ENCODE peak calls at places on chromosomes 6 and 20, in eight cellular contexts. One of them, this sample, is unnamed.

GRCh38 chr20:57657537-57658446 is 37.6 kb upstream of the ZBP1 start:
- DNase-seq in H9: peak
- DNase-seq in fibroblast of lung: no peak
- DNase-seq in IMR-90: no peak
- DNase-seq in PC-3: no peak
- DNase-seq in neuronal stem cell: no peak
- DNase-seq in mammary epithelial cell: peak
- DNase-seq in GM23248: no peak
- DNase-seq in this sample: peak

GRCh38 chr6:50259903-50260302 is 210.2 kb upstream of the DEFB112 start:
- DNase-seq in H9: no peak
- DNase-seq in fibroblast of lung: no peak
- DNase-seq in IMR-90: no peak
- DNase-seq in PC-3: no peak
- DNase-seq in neuronal stem cell: no peak
- DNase-seq in mammary epithelial cell: no peak
- DNase-seq in GM23248: no peak
- DNase-seq in this sample: no peak

GRCh38 chr20:24739751-24740150 is 209.3 kb upstream of the CST7 start:
- DNase-seq in H9: no peak
- DNase-seq in fibroblast of lung: peak
- DNase-seq in IMR-90: no peak
- DNase-seq in PC-3: no peak
- DNase-seq in neuronal stem cell: no peak
- DNase-seq in mammary epithelial cell: no peak
- DNase-seq in GM23248: no peak
- DNase-seq in this sample: no peak

GRCh38 chr6:13239530-13240455 is 88.5 kb downstream of the TBC1D7 start:
- DNase-seq in H9: no peak
- DNase-seq in fibroblast of lung: peak
- DNase-seq in IMR-90: peak
- DNase-seq in PC-3: no peak
- DNase-seq in neuronal stem cell: no peak
- DNase-seq in mammary epithelial cell: no peak
- DNase-seq in GM23248: no peak
- DNase-seq in this sample: no peak

GRCh38 chr20:4029505-4030467 is 14.4 kb upstream of the RNF24 start:
- DNase-seq in H9: no peak
- DNase-seq in fibroblast of lung: no peak
- DNase-seq in IMR-90: no peak
- DNase-seq in PC-3: peak
- DNase-seq in neuronal stem cell: no peak
- DNase-seq in mammary epithelial cell: no peak
- DNase-seq in GM23248: no peak
- DNase-seq in this sample: no peak

GRCh38 chr6:47789553-47789952 is 7.7 kb downstream of the OPN5 start:
- DNase-seq in H9: peak
- DNase-seq in fibroblast of lung: no peak
- DNase-seq in IMR-90: no peak
- DNase-seq in PC-3: peak
- DNase-seq in neuronal stem cell: no peak
- DNase-seq in mammary epithelial cell: peak
- DNase-seq in GM23248: no peak
- DNase-seq in this sample: peak

GRCh38 chr20:59765599-59766177 is 161.3 kb downstream of the PHACTR3 start:
- DNase-seq in H9: peak
- DNase-seq in fibroblast of lung: no peak
- DNase-seq in IMR-90: no peak
- DNase-seq in PC-3: peak
- DNase-seq in neuronal stem cell: peak
- DNase-seq in mammary epithelial cell: peak
- DNase-seq in GM23248: peak
- DNase-seq in this sample: peak

GRCh38 chr20:17665756-17666155 is 16.3 kb downstream of the RRBP1 start:
- DNase-seq in H9: no peak
- DNase-seq in fibroblast of lung: no peak
- DNase-seq in IMR-90: no peak
- DNase-seq in PC-3: no peak
- DNase-seq in neuronal stem cell: no peak
- DNase-seq in mammary epithelial cell: no peak
- DNase-seq in GM23248: no peak
- DNase-seq in this sample: no peak

GRCh38 chr6:16800942-16801341 is 39.7 kb upstream of the ATXN1 start:
- DNase-seq in H9: no peak
- DNase-seq in fibroblast of lung: peak
- DNase-seq in IMR-90: peak
- DNase-seq in PC-3: peak
- DNase-seq in neuronal stem cell: no peak
- DNase-seq in mammary epithelial cell: no peak
- DNase-seq in GM23248: peak
- DNase-seq in this sample: peak

GRCh38 chr6:148869589-148869988 is 122.8 kb downstream of the UST start:
- DNase-seq in H9: no peak
- DNase-seq in fibroblast of lung: peak
- DNase-seq in IMR-90: peak
- DNase-seq in PC-3: peak
- DNase-seq in neuronal stem cell: no peak
- DNase-seq in mammary epithelial cell: peak
- DNase-seq in GM23248: peak
- DNase-seq in this sample: peak

GRCh38 chr6:36888654-36889481 is 3.1 kb downstream of the C6orf89 start:
- DNase-seq in H9: no peak
- DNase-seq in fibroblast of lung: no peak
- DNase-seq in IMR-90: no peak
- DNase-seq in PC-3: no peak
- DNase-seq in neuronal stem cell: no peak
- DNase-seq in mammary epithelial cell: no peak
- DNase-seq in GM23248: no peak
- DNase-seq in this sample: no peak

GRCh38 chr6:111875741-111876140 is 2.5 kb upstream of the FYN start:
- DNase-seq in H9: no peak
- DNase-seq in fibroblast of lung: no peak
- DNase-seq in IMR-90: no peak
- DNase-seq in PC-3: no peak
- DNase-seq in neuronal stem cell: no peak
- DNase-seq in mammary epithelial cell: no peak
- DNase-seq in GM23248: no peak
- DNase-seq in this sample: no peak

GRCh38 chr20:22508426-22508825 is 75.9 kb downstream of the FOXA2 start:
- DNase-seq in H9: no peak
- DNase-seq in fibroblast of lung: no peak
- DNase-seq in IMR-90: no peak
- DNase-seq in PC-3: no peak
- DNase-seq in neuronal stem cell: no peak
- DNase-seq in mammary epithelial cell: no peak
- DNase-seq in GM23248: no peak
- DNase-seq in this sample: peak

GRCh38 chr6:18327621-18328548 is 59.3 kb upstream of the RNF144B start:
- DNase-seq in H9: peak
- DNase-seq in fibroblast of lung: no peak
- DNase-seq in IMR-90: no peak
- DNase-seq in PC-3: no peak
- DNase-seq in neuronal stem cell: no peak
- DNase-seq in mammary epithelial cell: no peak
- DNase-seq in GM23248: no peak
- DNase-seq in this sample: peak

GRCh38 chr20:53594068-53595017 is 704 bp upstream of the ZNF217 start:
- DNase-seq in H9: peak
- DNase-seq in fibroblast of lung: peak
- DNase-seq in IMR-90: peak
- DNase-seq in PC-3: peak
- DNase-seq in neuronal stem cell: peak
- DNase-seq in mammary epithelial cell: peak
- DNase-seq in GM23248: peak
- DNase-seq in this sample: peak

GRCh38 chr6:167811689-167812487 is 14.8 kb upstream of the AFDN start:
- DNase-seq in H9: no peak
- DNase-seq in fibroblast of lung: no peak
- DNase-seq in IMR-90: no peak
- DNase-seq in PC-3: no peak
- DNase-seq in neuronal stem cell: no peak
- DNase-seq in mammary epithelial cell: no peak
- DNase-seq in GM23248: no peak
- DNase-seq in this sample: no peak

DNA sequence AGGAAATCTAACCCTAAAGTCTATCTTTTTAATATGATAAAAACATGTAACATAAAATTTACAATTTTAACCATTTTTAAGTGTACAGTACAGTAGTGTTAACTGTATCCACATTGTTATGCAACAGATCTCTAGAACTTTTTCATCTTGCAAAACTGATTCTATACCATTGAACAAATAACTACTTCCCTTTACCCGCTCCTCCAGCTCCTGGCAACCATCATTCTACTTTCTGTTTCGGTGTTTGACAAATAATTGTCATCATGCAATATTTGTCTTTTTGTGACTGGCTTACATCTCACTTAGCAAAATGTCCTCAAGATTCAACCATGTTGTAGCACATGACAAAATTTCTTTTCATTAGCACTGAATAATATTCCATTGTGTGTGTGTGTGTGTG is 203.2 kb downstream of the SIM1 start:
- DNase-seq in H9: no peak
- DNase-seq in fibroblast of lung: no peak
- DNase-seq in IMR-90: no peak
- DNase-seq in PC-3: no peak
- DNase-seq in neuronal stem cell: no peak
- DNase-seq in mammary epithelial cell: no peak
- DNase-seq in GM23248: no peak
- DNase-seq in this sample: no peak
- H2AFZ ChIP-seq in H9: no peak
- H2AFZ ChIP-seq in fibroblast of lung: no peak
- H2AFZ ChIP-seq in IMR-90: no peak
- H2AFZ ChIP-seq in PC-3: no peak
- H2AFZ ChIP-seq in neuronal stem cell: no peak
- H2AFZ ChIP-seq in mammary epithelial cell: no peak
- H2AFZ ChIP-seq in GM23248: peak
- H2AFZ ChIP-seq in this sample: no peak

GRCh38 chr6:138577151-138577915 is 78.0 kb upstream of the NHSL1 start:
- DNase-seq in H9: no peak
- DNase-seq in fibroblast of lung: no peak
- DNase-seq in IMR-90: no peak
- DNase-seq in PC-3: no peak
- DNase-seq in neuronal stem cell: no peak
- DNase-seq in mammary epithelial cell: no peak
- DNase-seq in GM23248: no peak
- DNase-seq in this sample: no peak

GRCh38 chr6:138572200-138572875 is 73.0 kb upstream of the NHSL1 start:
- DNase-seq in H9: peak
- DNase-seq in fibroblast of lung: peak
- DNase-seq in IMR-90: peak
- DNase-seq in PC-3: peak
- DNase-seq in neuronal stem cell: peak
- DNase-seq in mammary epithelial cell: peak
- DNase-seq in GM23248: peak
- DNase-seq in this sample: peak

GRCh38 chr6:138576303-138576702 is 77.0 kb upstream of the NHSL1 start:
- DNase-seq in H9: no peak
- DNase-seq in fibroblast of lung: no peak
- DNase-seq in IMR-90: no peak
- DNase-seq in PC-3: no peak
- DNase-seq in neuronal stem cell: no peak
- DNase-seq in mammary epithelial cell: no peak
- DNase-seq in GM23248: no peak
- DNase-seq in this sample: no peak

GRCh38 chr6:138572885-138573284 is 73.6 kb upstream of the NHSL1 start:
- DNase-seq in H9: no peak
- DNase-seq in fibroblast of lung: no peak
- DNase-seq in IMR-90: no peak
- DNase-seq in PC-3: no peak
- DNase-seq in neuronal stem cell: no peak
- DNase-seq in mammary epithelial cell: no peak
- DNase-seq in GM23248: no peak
- DNase-seq in this sample: no peak

DNA sequence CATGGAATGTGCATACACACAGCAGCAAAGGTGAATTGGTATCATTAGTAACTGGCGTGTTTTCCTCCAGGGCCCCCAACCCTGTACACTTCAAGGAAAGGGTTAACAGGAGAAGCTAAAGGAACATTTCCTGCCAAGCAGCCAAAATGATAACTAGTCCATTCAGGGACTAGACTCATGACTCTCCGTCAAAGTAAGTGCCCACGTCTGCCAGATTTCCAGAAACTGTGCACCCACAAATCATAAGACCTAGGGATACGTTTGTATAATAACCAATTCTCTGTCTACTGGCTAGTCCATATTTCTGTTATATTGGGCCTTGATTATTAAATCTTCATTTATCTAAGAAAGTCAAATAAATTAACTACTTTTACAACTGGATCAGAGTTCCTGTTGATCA is 76.0 kb upstream of the NHSL1 start:
- DNase-seq in H9: no peak
- DNase-seq in fibroblast of lung: no peak
- DNase-seq in IMR-90: no peak
- DNase-seq in PC-3: no peak
- DNase-seq in neuronal stem cell: no peak
- DNase-seq in mammary epithelial cell: no peak
- DNase-seq in GM23248: no peak
- DNase-seq in this sample: no peak
- H2AFZ ChIP-seq in H9: no peak
- H2AFZ ChIP-seq in fibroblast of lung: no peak
- H2AFZ ChIP-seq in IMR-90: no peak
- H2AFZ ChIP-seq in PC-3: no peak
- H2AFZ ChIP-seq in neuronal stem cell: no peak
- H2AFZ ChIP-seq in mammary epithelial cell: no peak
- H2AFZ ChIP-seq in GM23248: no peak
- H2AFZ ChIP-seq in this sample: no peak

DNA sequence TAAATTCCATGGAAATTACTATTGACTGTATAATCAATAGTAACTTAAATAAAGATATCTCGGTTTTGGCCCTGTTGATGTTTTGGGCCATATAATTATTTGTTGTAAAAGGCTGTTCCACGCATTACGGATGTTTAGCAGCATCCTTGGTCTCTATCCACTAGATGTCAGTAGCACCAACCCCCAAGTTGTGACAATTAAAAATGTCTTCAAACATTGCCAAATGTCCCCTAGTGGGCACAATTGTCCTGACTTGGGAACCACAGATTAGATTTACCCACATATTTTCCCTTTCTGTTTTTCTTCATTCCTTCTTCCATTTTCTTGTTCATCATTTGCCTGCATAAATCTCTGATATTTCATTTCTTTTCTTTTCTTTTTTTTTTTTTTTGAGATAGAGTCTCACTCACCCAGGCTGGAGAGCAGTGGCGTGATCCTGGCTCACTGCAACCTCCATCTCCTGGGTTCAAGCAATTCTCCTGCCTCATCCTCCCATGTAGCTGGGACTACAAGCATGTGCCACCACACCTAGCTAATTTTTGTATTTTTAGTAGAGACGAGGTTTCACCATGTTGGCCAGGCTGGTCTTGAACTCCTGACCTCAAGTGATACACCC is 13.6 kb upstream of the WFDC8 start:
- DNase-seq in H9: peak
- DNase-seq in fibroblast of lung: peak
- DNase-seq in IMR-90: peak
- DNase-seq in PC-3: peak
- DNase-seq in neuronal stem cell: no peak
- DNase-seq in mammary epithelial cell: peak
- DNase-seq in GM23248: peak
- DNase-seq in this sample: peak
- H2AFZ ChIP-seq in H9: no peak
- H2AFZ ChIP-seq in fibroblast of lung: no peak
- H2AFZ ChIP-seq in IMR-90: no peak
- H2AFZ ChIP-seq in PC-3: no peak
- H2AFZ ChIP-seq in neuronal stem cell: no peak
- H2AFZ ChIP-seq in mammary epithelial cell: no peak
- H2AFZ ChIP-seq in GM23248: no peak
- H2AFZ ChIP-seq in this sample: no peak

GRCh38 chr6:139415365-139415764 is 40.9 kb upstream of the CITED2 start:
- DNase-seq in H9: no peak
- DNase-seq in fibroblast of lung: no peak
- DNase-seq in IMR-90: no peak
- DNase-seq in PC-3: no peak
- DNase-seq in neuronal stem cell: no peak
- DNase-seq in mammary epithelial cell: no peak
- DNase-seq in GM23248: no peak
- DNase-seq in this sample: no peak
- H2AFZ ChIP-seq in H9: no peak
- H2AFZ ChIP-seq in fibroblast of lung: no peak
- H2AFZ ChIP-seq in IMR-90: no peak
- H2AFZ ChIP-seq in PC-3: no peak
- H2AFZ ChIP-seq in neuronal stem cell: no peak
- H2AFZ ChIP-seq in mammary epithelial cell: no peak
- H2AFZ ChIP-seq in GM23248: no peak
- H2AFZ ChIP-seq in this sample: no peak